ENCODE peak calls at places on chromosomes 16 and 17, in six cellular contexts. B, W, P, L, I and Y are unnamed samples.

GRCh38 chr17:48925251-48925990 is 17.2 kb downstream of the UBE2Z start:
- DNase-seq in B (no peak), L (no peak), I (no peak), W (no peak), P (no peak), Y (no peak)

GRCh38 chr17:73803867-73804539 is 159.8 kb upstream of the SDK2 start:
- DNase-seq in W (no peak), I (no peak), P (no peak), L (no peak), B (no peak), Y (no peak)

GRCh38 chr16:81752225-81752875 is 26.7 kb upstream of the PLCG2 start:
- DNase-seq in I (no peak), L (no peak), W (peak), B (no peak), P (no peak), Y (no peak)

GRCh38 chr16:27718767-27719445 is 169.0 kb downstream of the KATNIP start:
- DNase-seq in B (no peak), L (peak), W (no peak), I (no peak), P (no peak), Y (peak)

GRCh38 chr16:58500329-58501241 is 642 bp downstream of the NDRG4 start:
- DNase-seq in P (no peak), I (no peak), L (peak), B (no peak), W (no peak), Y (no peak)

GRCh38 chr16:906296-906695 is 64.5 kb downstream of the LMF1 start:
- DNase-seq in L (no peak), P (no peak), B (no peak), I (no peak), W (no peak), Y (no peak)

GRCh38 chr17:300881-301280 is 51.7 kb downstream of the RPH3AL start:
- DNase-seq in B (no peak), L (peak), P (no peak), I (no peak), W (no peak), Y (no peak)

GRCh38 chr17:82035956-82036633 is 1.4 kb downstream of the DCXR start:
- DNase-seq in W (no peak), P (no peak), I (no peak), L (no peak), B (no peak), Y (no peak)

GRCh38 chr17:20156196-20157077 is 147.3 kb downstream of the SPECC1 start:
- DNase-seq in W (peak), B (peak), I (no peak), P (peak), L (no peak), Y (peak)

GRCh38 chr17:7220593-7221280 is 999 bp downstream of the ACADVL start:
- DNase-seq in I (no peak), L (no peak), W (peak), P (peak), B (peak), Y (peak)

GRCh38 chr16:73285336-73285735 is 237.4 kb upstream of the ZFHX3 start:
- DNase-seq in L (no peak), B (no peak), I (no peak), P (no peak), W (no peak), Y (no peak)

GRCh38 chr17:63249256-63250006 is 196.7 kb downstream of the CYB561 start:
- DNase-seq in P (no peak), L (no peak), B (no peak), W (no peak), I (no peak), Y (no peak)

GRCh38 chr16:71423865-71424264 is 18.0 kb downstream of the TLE7 start:
- DNase-seq in P (no peak), W (no peak), I (no peak), B (no peak), L (no peak), Y (no peak)

GRCh38 chr17:81517339-81518112 is 4.9 kb upstream of the ACTG1 start:
- DNase-seq in I (no peak), B (no peak), L (peak), W (no peak), P (no peak), Y (no peak)

GRCh38 chr16:47019563-47019962 is 46.1 kb upstream of the DNAJA2 start:
- DNase-seq in I (no peak), P (no peak), B (no peak), L (no peak), W (no peak), Y (no peak)

GRCh38 chr16:893360-893759 is 77.4 kb downstream of the LMF1 start:
- DNase-seq in W (no peak), P (no peak), L (no peak), B (peak), I (no peak), Y (no peak)

GRCh38 chr16:25735645-25736044 is 43.9 kb downstream of the HS3ST4 start:
- DNase-seq in W (no peak), L (no peak), P (no peak), I (no peak), B (no peak), Y (no peak)

GRCh38 chr17:48825446-48826381 is 5.1 kb upstream of the CALCOCO2 start:
- DNase-seq in I (no peak), P (no peak), L (no peak), W (no peak), B (peak), Y (no peak)

GRCh38 chr16:31475949-31476304 is 4.0 kb downstream of the TGFB1I1 start:
- DNase-seq in L (peak), W (peak), I (no peak), P (no peak), B (peak), Y (no peak)
- TF ChIP-seq CTCF in L (no peak), W (no peak), I (no peak), P (no peak), B (no peak), Y (no peak)

DNA sequence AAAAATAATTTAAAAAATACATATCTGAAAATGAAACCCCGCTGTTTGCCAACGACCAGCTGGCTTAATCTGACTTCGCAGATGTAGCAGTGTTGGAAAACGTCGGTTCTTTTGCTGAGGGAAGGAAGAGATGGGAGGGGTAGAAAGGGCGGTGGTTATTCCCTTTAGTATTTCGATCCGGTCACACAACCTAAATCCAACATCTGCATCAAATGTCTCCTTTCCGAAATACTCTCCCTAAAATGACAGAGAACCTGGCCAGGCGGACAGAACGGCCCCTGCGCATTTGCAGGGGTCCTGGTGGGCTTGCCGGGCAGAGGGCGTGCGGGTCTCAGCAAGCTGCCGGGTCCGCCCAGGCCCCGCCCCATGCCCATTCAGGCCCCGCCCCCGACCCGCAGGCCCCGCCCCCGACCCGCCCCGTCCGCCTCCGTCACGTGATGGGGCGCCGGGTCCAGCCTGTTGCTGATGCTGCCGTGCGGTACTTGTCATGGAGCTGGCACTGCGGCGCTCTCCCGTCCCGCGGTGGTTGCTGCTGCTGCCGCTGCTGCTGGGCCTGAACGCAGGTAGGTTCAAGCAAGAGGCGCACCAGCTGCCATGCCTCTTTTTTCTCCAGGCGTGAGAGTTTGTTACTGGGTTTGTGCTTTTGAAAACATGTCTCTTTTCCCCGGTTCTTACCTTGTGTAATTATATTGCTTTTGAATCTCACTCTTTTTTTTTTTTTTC is at the start of gene SCPEP1:
- DNase-seq in B (peak), P (peak), W (peak), L (peak), I (peak), Y (peak)
- TF ChIP-seq CTCF in B (no peak), P (no peak), W (no peak), L (no peak), I (no peak), Y (no peak)

GRCh38 chr17:36535669-36536081 is 888 bp downstream of the PIGW start:
- DNase-seq in L (no peak), B (no peak), I (no peak), P (no peak), W (no peak), Y (no peak)

GRCh38 chr17:36532435-36532975 is 2.2 kb downstream of the MYO19 start:
- DNase-seq in P (no peak), I (no peak), B (no peak), L (no peak), W (no peak), Y (no peak)

GRCh38 chr17:36534117-36534880 is at the start of gene MYO19:
- DNase-seq in W (peak), I (no peak), L (no peak), B (peak), P (peak), Y (peak)

GRCh38 chr17:36529121-36529520 is 5.5 kb downstream of the MYO19 start:
- DNase-seq in L (no peak), W (no peak), B (no peak), P (no peak), I (no peak), Y (no peak)

DNA sequence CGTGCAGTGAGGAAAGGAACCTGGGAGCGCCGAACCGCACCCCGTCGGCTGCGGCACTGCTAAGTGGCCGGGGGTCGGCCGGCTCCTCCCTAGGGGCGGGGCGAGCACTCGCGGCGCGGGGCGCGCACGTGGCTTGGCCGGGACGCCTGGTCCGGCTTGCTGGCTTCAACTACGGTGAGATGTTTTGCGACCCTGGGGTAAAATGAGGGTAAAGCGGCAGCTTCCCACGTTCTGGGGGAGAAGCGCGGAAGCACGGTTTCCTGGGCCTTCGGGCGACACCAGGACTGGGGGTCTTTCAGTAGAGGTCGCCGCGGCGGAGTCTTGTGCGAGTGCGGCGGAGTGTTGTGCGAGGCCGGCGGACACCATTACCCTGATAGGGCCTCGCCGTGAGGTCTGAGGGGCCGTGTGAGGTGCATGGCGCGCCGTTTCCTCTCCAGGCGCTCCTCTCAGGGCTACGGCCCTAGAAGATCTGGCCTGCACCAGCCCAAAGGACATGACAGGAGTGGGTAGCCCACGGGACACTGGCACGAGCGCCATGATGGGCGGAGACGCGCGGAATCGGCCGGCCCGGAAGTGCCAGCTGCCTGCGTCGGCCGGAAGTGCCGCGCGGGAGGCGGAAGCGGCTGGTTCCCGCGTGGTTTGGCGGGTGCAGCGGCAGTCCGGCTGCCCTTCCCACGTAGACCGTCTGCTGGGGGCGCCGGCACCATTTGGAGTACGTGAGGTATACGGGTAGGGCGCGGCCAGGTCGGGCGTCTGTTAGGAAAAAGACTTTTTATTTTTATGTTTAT is at the start of gene PIGW:
- DNase-seq in I (peak), W (peak), P (peak), B (peak), L (no peak), Y (peak)
- TF ChIP-seq CTCF in I (peak), W (no peak), P (no peak), B (no peak), L (peak), Y (peak)

GRCh38 chr17:3635474-3636153 is 436 bp downstream of the SHPK start:
- DNase-seq in P (no peak), L (no peak), W (no peak), I (no peak), B (peak), Y (peak)
- TF ChIP-seq CTCF in P (no peak), L (peak), W (no peak), I (no peak), B (no peak), Y (no peak)

GRCh38 chr17:17887752-17888304 is 51.0 kb upstream of the SREBF1 start:
- DNase-seq in W (no peak), P (no peak), I (no peak), B (no peak), L (no peak), Y (no peak)

GRCh38 chr17:17888371-17888770 is 51.6 kb upstream of the SREBF1 start:
- DNase-seq in P (no peak), I (no peak), W (no peak), B (no peak), L (no peak), Y (no peak)

GRCh38 chr17:17886747-17887146 is 50.0 kb upstream of the SREBF1 start:
- DNase-seq in W (no peak), I (no peak), B (no peak), L (no peak), P (no peak), Y (no peak)

GRCh38 chr17:17889922-17890321 is 53.1 kb upstream of the SREBF1 start:
- DNase-seq in P (no peak), L (no peak), I (no peak), B (no peak), W (no peak), Y (no peak)

GRCh38 chr17:17888821-17889220 is 52.0 kb upstream of the SREBF1 start:
- DNase-seq in I (no peak), P (no peak), L (no peak), B (no peak), W (no peak), Y (no peak)
- TF ChIP-seq CTCF in I (no peak), P (no peak), L (peak), B (no peak), W (no peak), Y (no peak)

DNA sequence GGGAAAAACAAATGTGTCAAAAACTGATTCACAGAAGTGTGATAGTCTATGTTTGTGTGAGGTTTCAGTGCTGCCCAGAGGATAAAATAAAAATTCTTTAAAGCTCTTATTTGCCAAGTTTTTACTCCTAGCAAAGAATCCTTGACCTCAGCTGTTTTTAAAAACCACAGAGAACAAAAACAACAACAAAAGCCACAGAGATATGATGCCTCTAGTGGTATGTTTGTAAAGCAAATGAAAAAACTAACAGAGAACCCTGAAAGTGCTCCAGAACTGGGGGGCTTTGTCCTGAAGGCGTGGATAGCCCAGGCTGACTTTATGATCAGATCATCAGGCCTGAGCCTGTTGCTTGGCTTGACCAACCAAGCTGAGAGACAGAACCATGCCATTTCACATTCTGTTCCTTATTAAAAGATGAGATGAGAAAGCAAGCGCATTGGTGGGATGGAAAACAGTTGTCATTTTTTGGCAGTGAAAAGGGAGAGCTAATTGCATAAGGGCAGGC is 411.1 kb downstream of the CPPED1 start:
- DNase-seq in L (no peak), W (no peak), B (no peak), I (no peak), P (no peak), Y (no peak)
- TF ChIP-seq CTCF in L (peak), W (no peak), B (no peak), I (peak), P (no peak), Y (no peak)